ENCODE peak calls at places on chromosomes 1 and 21, in eight cellular contexts. C is heart left ventricle; V is ovary; J is activated T-helper 1 cell treated with anti-CD3 and anti-CD28 coated beads, Interleukin-12 subunit alpha, Interleukin-12 subunit beta, Interleukin-2, Interleukin-4 antibody, amounts not matched to agents 30 ng/mL and 10 ng/mL and 1 ng/mL, durations not matched to agents 14 hours and 24 hours and 36 hours; R is stimulated activated CD8-positive, alpha-beta memory T cell treated with anti-CD3 and anti-CD28 coated beads, Interleukin-12 subunit alpha, Interleukin-12 subunit beta, amount 100 ng/mL, for 1 hour; F is KG1; L is cardiac fibroblast; A is kidney tubule cell. M is an unnamed sample.

GRCh38 chr1:70997793-70998192 is 49.8 kb downstream of the PTGER3 start:
- DNase-seq in J (no peak), R (no peak), F (no peak), C (no peak), L (no peak), A (no peak), V (no peak), M (no peak)

GRCh38 chr21:45330075-45330781 is 42.5 kb upstream of the POFUT2 start:
- DNase-seq in R (no peak), V (peak; percentile 68), A (peak; percentile 99), C (peak; percentile 66), L (peak; percentile 74), J (no peak), F (no peak), M (peak; percentile 23)

GRCh38 chr21:15848632-15849031 is 118.8 kb downstream of the USP25 start:
- DNase-seq in J (no peak), C (no peak), L (peak; percentile 73), R (no peak), V (no peak), A (peak; percentile 34), F (no peak), M (no peak)

GRCh38 chr1:167456926-167457325 is 61.4 kb downstream of the CD247 start:
- DNase-seq in J (no peak), V (peak; percentile 3), R (no peak), C (no peak), F (no peak), L (no peak), A (no peak), M (no peak)

GRCh38 chr1:186139706-186140105 is 235.3 kb downstream of the TPR start:
- DNase-seq in A (no peak), J (no peak), F (no peak), C (no peak), V (no peak), L (peak; percentile 79), R (no peak), M (no peak)

GRCh38 chr1:26907071-26907922 is 6.5 kb downstream of the NR0B2 start:
- DNase-seq in A (peak; percentile 98), R (no peak), F (no peak), L (peak; percentile 93), C (no peak), V (no peak), J (no peak), M (peak; percentile 38)

GRCh38 chr1:41413748-41414281 is 52.6 kb downstream of the FOXO6 start:
- DNase-seq in F (no peak), R (no peak), A (no peak), C (no peak), J (no peak), V (no peak), L (no peak), M (no peak)

GRCh38 chr1:206472454-206472853 is 2.2 kb downstream of the IKBKE start:
- DNase-seq in V (peak; percentile 54), L (peak; percentile 70), C (no peak), F (no peak), R (no peak), J (peak; percentile 24), A (peak; percentile 75), M (peak; percentile 60)

GRCh38 chr1:205648212-205648910 is 16.6 kb upstream of the ELK4 start:
- DNase-seq in J (no peak), V (no peak), L (no peak), C (no peak), A (no peak), F (no peak), R (no peak), M (no peak)

GRCh38 chr21:45306832-45307571 is 19.3 kb upstream of the POFUT2 start:
- DNase-seq in V (peak; percentile 95), J (no peak), R (no peak), A (peak; percentile 59), C (peak; percentile 92), F (no peak), L (peak; percentile 86), M (peak; percentile 82)

GRCh38 chr1:3610165-3610822 is 1.0 kb downstream of the MEGF6 start:
- DNase-seq in A (no peak), C (no peak), R (no peak), J (no peak), V (no peak), L (peak; percentile 19), F (peak; percentile 43), M (no peak)

GRCh38 chr1:53622531-53622930 is 116.4 kb downstream of the GLIS1 start:
- DNase-seq in F (no peak), V (no peak), C (peak; percentile 4), L (no peak), R (no peak), J (no peak), A (no peak), M (no peak)

GRCh38 chr1:117930173-117930447 is 571 bp downstream of the WDR3 start:
- DNase-seq in C (no peak), R (no peak), F (no peak), A (no peak), J (no peak), V (no peak), L (peak; percentile 4), M (no peak)

GRCh38 chr1:9233241-9233941 is 1.2 kb upstream of the H6PD start:
- DNase-seq in R (no peak), C (peak; percentile 86), F (no peak), J (no peak), L (peak; percentile 92), A (no peak), V (peak; percentile 90), M (peak; percentile 96)

GRCh38 chr1:201353186-201353940 is 24.1 kb downstream of the TNNT2 start:
- DNase-seq in F (no peak), L (no peak), V (no peak), J (no peak), C (peak; percentile 34), A (no peak), R (no peak), M (no peak)

GRCh38 chr1:222454782-222455181 is 93.1 kb downstream of the HHIPL2 start:
- DNase-seq in A (no peak), R (no peak), J (no peak), C (no peak), L (no peak), V (no peak), F (no peak), M (peak; percentile 22)

GRCh38 chr1:49197081-49197480 is 420.4 kb upstream of the BEND5 start:
- DNase-seq in V (no peak), J (no peak), R (no peak), A (peak; percentile 90), C (no peak), L (no peak), F (no peak), M (no peak)

GRCh38 chr1:155185783-155186265 is 12.2 kb downstream of the TRIM46 start:
- DNase-seq in L (no peak), J (no peak), A (no peak), V (no peak), R (no peak), F (no peak), C (peak; percentile 42), M (peak; percentile 3)

GRCh38 chr1:217369271-217369981 is 261.5 kb downstream of the GPATCH2 start:
- DNase-seq in A (no peak), J (no peak), R (no peak), L (no peak), F (no peak), V (no peak), C (no peak), M (no peak)

GRCh38 chr1:90394247-90394646 is 322.9 kb downstream of the BARHL2 start:
- DNase-seq in F (no peak), V (no peak), R (no peak), C (no peak), A (no peak), J (no peak), L (no peak), M (no peak)

M was measured in psoas muscle.